ENCODE peak calls at places on chromosomes 13 and 19, in six cellular contexts. One of them, this sample, is unnamed. For H3K27me3, the result is how much of the 10 kb centered on the place peaks cover.

GRCh38 chr19:13764821-13765394 is 586 bp downstream of the MRI1 start:
- DNase-seq in heart left ventricle: no peak
- DNase-seq in CD8-positive, alpha-beta T cell: peak
- DNase-seq in upper lobe of left lung: peak
- DNase-seq in thoracic aorta: no peak
- DNase-seq in small intestine: peak
- DNase-seq in this sample: no peak

GRCh38 chr19:6227156-6227940 is 52.4 kb downstream of the MLLT1 start:
- DNase-seq in upper lobe of left lung: no peak
- DNase-seq in small intestine: no peak
- DNase-seq in thoracic aorta: no peak
- DNase-seq in heart left ventricle: no peak
- DNase-seq in CD8-positive, alpha-beta T cell: no peak
- DNase-seq in this sample: no peak

GRCh38 chr13:83867708-83868107 is 14.6 kb downstream of the SLITRK1 start:
- DNase-seq in small intestine: no peak
- DNase-seq in heart left ventricle: no peak
- DNase-seq in CD8-positive, alpha-beta T cell: no peak
- DNase-seq in thoracic aorta: no peak
- DNase-seq in upper lobe of left lung: no peak
- DNase-seq in this sample: no peak

GRCh38 chr13:46039421-46040036 is 13.0 kb downstream of the ZC3H13 start:
- DNase-seq in heart left ventricle: no peak
- DNase-seq in CD8-positive, alpha-beta T cell: no peak
- DNase-seq in upper lobe of left lung: no peak
- DNase-seq in thoracic aorta: no peak
- DNase-seq in small intestine: no peak
- DNase-seq in this sample: no peak

GRCh38 chr19:30696514-30696913 is 324.3 kb downstream of the ZNF536 start:
- DNase-seq in heart left ventricle: no peak
- DNase-seq in CD8-positive, alpha-beta T cell: no peak
- DNase-seq in upper lobe of left lung: peak
- DNase-seq in small intestine: peak
- DNase-seq in thoracic aorta: no peak
- DNase-seq in this sample: no peak

GRCh38 chr13:50889317-50889716 is 20.3 kb upstream of the RNASEH2B start:
- DNase-seq in thoracic aorta: no peak
- DNase-seq in heart left ventricle: no peak
- DNase-seq in CD8-positive, alpha-beta T cell: no peak
- DNase-seq in upper lobe of left lung: no peak
- DNase-seq in small intestine: no peak
- DNase-seq in this sample: no peak

GRCh38 chr13:74633734-74634133 is 499.5 kb upstream of the KLF12 start:
- DNase-seq in upper lobe of left lung: no peak
- DNase-seq in small intestine: no peak
- DNase-seq in CD8-positive, alpha-beta T cell: no peak
- DNase-seq in thoracic aorta: no peak
- DNase-seq in heart left ventricle: no peak
- DNase-seq in this sample: no peak

GRCh38 chr19:8487137-8487851 is 15.1 kb downstream of the PRAM1 start:
- DNase-seq in upper lobe of left lung: no peak
- DNase-seq in heart left ventricle: peak
- DNase-seq in CD8-positive, alpha-beta T cell: peak
- DNase-seq in small intestine: no peak
- DNase-seq in thoracic aorta: no peak
- DNase-seq in this sample: no peak

GRCh38 chr19:48659768-48660167 is 13.0 kb downstream of the NTN5 start:
- DNase-seq in heart left ventricle: no peak
- DNase-seq in upper lobe of left lung: no peak
- DNase-seq in thoracic aorta: no peak
- DNase-seq in small intestine: peak
- DNase-seq in CD8-positive, alpha-beta T cell: no peak
- DNase-seq in this sample: no peak

GRCh38 chr19:18832331-18833140 is 777 bp downstream of the UPF1 start:
- DNase-seq in CD8-positive, alpha-beta T cell: no peak
- DNase-seq in upper lobe of left lung: peak
- DNase-seq in thoracic aorta: no peak
- DNase-seq in small intestine: peak
- DNase-seq in heart left ventricle: peak
- DNase-seq in this sample: no peak

GRCh38 chr13:86882107-86882506 is 789.1 kb upstream of the SLITRK5 start:
- DNase-seq in upper lobe of left lung: no peak
- DNase-seq in CD8-positive, alpha-beta T cell: no peak
- DNase-seq in small intestine: no peak
- DNase-seq in thoracic aorta: no peak
- DNase-seq in heart left ventricle: no peak
- DNase-seq in this sample: no peak

GRCh38 chr13:76035711-76036110 is 399.6 kb downstream of the LMO7 start:
- DNase-seq in heart left ventricle: no peak
- DNase-seq in thoracic aorta: no peak
- DNase-seq in small intestine: no peak
- DNase-seq in upper lobe of left lung: no peak
- DNase-seq in CD8-positive, alpha-beta T cell: no peak
- DNase-seq in this sample: no peak

GRCh38 chr19:10193666-10194499 is 870 bp downstream of the DNMT1 start:
- DNase-seq in CD8-positive, alpha-beta T cell: no peak
- DNase-seq in upper lobe of left lung: no peak
- DNase-seq in thoracic aorta: no peak
- DNase-seq in small intestine: no peak
- DNase-seq in heart left ventricle: no peak
- DNase-seq in this sample: no peak

GRCh38 chr19:13164370-13165090 is 14.3 kb downstream of the IER2 start:
- DNase-seq in upper lobe of left lung: peak
- DNase-seq in small intestine: peak
- DNase-seq in CD8-positive, alpha-beta T cell: peak
- DNase-seq in thoracic aorta: no peak
- DNase-seq in heart left ventricle: peak
- DNase-seq in this sample: no peak

GRCh38 chr13:32019612-32020233 is 11.9 kb upstream of the FRY start:
- DNase-seq in small intestine: peak
- DNase-seq in upper lobe of left lung: no peak
- DNase-seq in CD8-positive, alpha-beta T cell: peak
- DNase-seq in heart left ventricle: peak
- DNase-seq in thoracic aorta: no peak
- DNase-seq in this sample: no peak

GRCh38 chr13:24842533-24843278 is 78.7 kb downstream of the RNF17 start:
- DNase-seq in CD8-positive, alpha-beta T cell: no peak
- DNase-seq in heart left ventricle: no peak
- DNase-seq in thoracic aorta: no peak
- DNase-seq in upper lobe of left lung: no peak
- DNase-seq in small intestine: no peak
- DNase-seq in this sample: no peak

GRCh38 chr13:21060827-21061076 is 634 bp downstream of the LATS2 start:
- DNase-seq in thoracic aorta: no peak
- DNase-seq in CD8-positive, alpha-beta T cell: no peak
- DNase-seq in upper lobe of left lung: peak
- DNase-seq in heart left ventricle: peak
- DNase-seq in small intestine: no peak
- DNase-seq in this sample: no peak

GRCh38 chr19:17125052-17125727 is 49.6 kb downstream of the MYO9B start:
- DNase-seq in heart left ventricle: no peak
- DNase-seq in CD8-positive, alpha-beta T cell: peak
- DNase-seq in thoracic aorta: no peak
- DNase-seq in upper lobe of left lung: no peak
- DNase-seq in small intestine: peak
- DNase-seq in this sample: no peak

GRCh38 chr19:23403581-23404324 is 8.5 kb upstream of the ZNF91 start:
- DNase-seq in thoracic aorta: no peak
- DNase-seq in upper lobe of left lung: no peak
- DNase-seq in heart left ventricle: no peak
- DNase-seq in small intestine: peak
- DNase-seq in CD8-positive, alpha-beta T cell: no peak
- DNase-seq in this sample: no peak

GRCh38 chr19:33868821-33869412 is 72.2 kb downstream of the KCTD15 start:
- DNase-seq in small intestine: no peak
- DNase-seq in heart left ventricle: peak
- DNase-seq in upper lobe of left lung: peak
- DNase-seq in thoracic aorta: no peak
- DNase-seq in CD8-positive, alpha-beta T cell: no peak
- DNase-seq in this sample: no peak

GRCh38 chr19:18559685-18560084 is 2.0 kb downstream of the KXD1 start:
- DNase-seq in upper lobe of left lung: no peak
- DNase-seq in CD8-positive, alpha-beta T cell: no peak
- DNase-seq in heart left ventricle: no peak
- DNase-seq in small intestine: no peak
- DNase-seq in thoracic aorta: no peak
- DNase-seq in this sample: no peak

GRCh38 chr19:8302734-8303133 is 5.4 kb downstream of the CD320 start:
- DNase-seq in upper lobe of left lung: no peak
- DNase-seq in CD8-positive, alpha-beta T cell: no peak
- DNase-seq in thoracic aorta: no peak
- DNase-seq in heart left ventricle: no peak
- DNase-seq in small intestine: no peak
- DNase-seq in this sample: no peak

GRCh38 chr19:29687897-29688728 is 22.9 kb downstream of the PLEKHF1 start:
- DNase-seq in CD8-positive, alpha-beta T cell: no peak
- DNase-seq in upper lobe of left lung: no peak
- DNase-seq in thoracic aorta: no peak
- DNase-seq in heart left ventricle: no peak
- DNase-seq in small intestine: no peak
- DNase-seq in this sample: no peak

GRCh38 chr13:51020600-51020999 is 90.5 kb downstream of the C13orf42 start:
- DNase-seq in thoracic aorta: no peak
- DNase-seq in CD8-positive, alpha-beta T cell: no peak
- DNase-seq in heart left ventricle: no peak
- DNase-seq in small intestine: no peak
- DNase-seq in upper lobe of left lung: no peak
- DNase-seq in this sample: no peak

GRCh38 chr19:51471527-51471926 is 6.8 kb upstream of the CEACAM18 start:
- DNase-seq in small intestine: no peak
- DNase-seq in CD8-positive, alpha-beta T cell: no peak
- DNase-seq in upper lobe of left lung: no peak
- DNase-seq in thoracic aorta: no peak
- DNase-seq in heart left ventricle: no peak
- DNase-seq in this sample: no peak

DNA sequence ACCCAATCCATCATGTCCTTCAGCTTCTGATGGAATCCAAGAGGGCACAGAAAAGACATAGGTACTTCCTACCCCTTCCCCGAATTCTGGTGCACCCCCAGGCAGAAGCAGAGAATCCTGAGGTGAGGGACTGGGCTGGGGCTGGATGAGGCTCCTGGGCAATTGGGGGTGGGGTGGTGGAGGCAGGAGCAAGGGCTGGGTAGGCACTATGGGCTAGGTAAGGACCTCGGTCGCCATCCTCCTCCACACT is 2.8 kb upstream of the KCNC3 start:
- DNase-seq in upper lobe of left lung: no peak
- DNase-seq in thoracic aorta: no peak
- DNase-seq in small intestine: no peak
- DNase-seq in CD8-positive, alpha-beta T cell: no peak
- DNase-seq in heart left ventricle: no peak
- DNase-seq in this sample: no peak
- H3K27me3 ChIP-seq in upper lobe of left lung: under half
- H3K27me3 ChIP-seq in thoracic aorta: under half
- H3K27me3 ChIP-seq in small intestine: under half
- H3K27me3 ChIP-seq in CD8-positive, alpha-beta T cell: under half
- H3K27me3 ChIP-seq in heart left ventricle: half or more
- H3K27me3 ChIP-seq in this sample: under half

GRCh38 chr13:29428992-29429315 is 166.5 kb downstream of the SLC7A1 start:
- DNase-seq in CD8-positive, alpha-beta T cell: no peak
- DNase-seq in heart left ventricle: no peak
- DNase-seq in upper lobe of left lung: no peak
- DNase-seq in small intestine: no peak
- DNase-seq in thoracic aorta: no peak
- DNase-seq in this sample: no peak

GRCh38 chr13:29423050-29423449 is 172.4 kb downstream of the SLC7A1 start:
- DNase-seq in upper lobe of left lung: no peak
- DNase-seq in small intestine: no peak
- DNase-seq in thoracic aorta: no peak
- DNase-seq in heart left ventricle: no peak
- DNase-seq in CD8-positive, alpha-beta T cell: no peak
- DNase-seq in this sample: no peak

GRCh38 chr13:29429496-29429895 is 166.0 kb downstream of the SLC7A1 start:
- DNase-seq in thoracic aorta: no peak
- DNase-seq in small intestine: no peak
- DNase-seq in upper lobe of left lung: no peak
- DNase-seq in CD8-positive, alpha-beta T cell: no peak
- DNase-seq in heart left ventricle: no peak
- DNase-seq in this sample: no peak

GRCh38 chr13:29427937-29428309 is 167.6 kb downstream of the SLC7A1 start:
- DNase-seq in CD8-positive, alpha-beta T cell: no peak
- DNase-seq in heart left ventricle: no peak
- DNase-seq in thoracic aorta: no peak
- DNase-seq in upper lobe of left lung: no peak
- DNase-seq in small intestine: no peak
- DNase-seq in this sample: no peak

GRCh38 chr13:29428310-29428991 is 167.0 kb downstream of the SLC7A1 start:
- DNase-seq in thoracic aorta: no peak
- DNase-seq in heart left ventricle: peak
- DNase-seq in CD8-positive, alpha-beta T cell: no peak
- DNase-seq in small intestine: peak
- DNase-seq in upper lobe of left lung: peak
- DNase-seq in this sample: no peak
- H3K27me3 ChIP-seq in thoracic aorta: under half
- H3K27me3 ChIP-seq in heart left ventricle: under half
- H3K27me3 ChIP-seq in CD8-positive, alpha-beta T cell: under half
- H3K27me3 ChIP-seq in small intestine: under half
- H3K27me3 ChIP-seq in upper lobe of left lung: under half
- H3K27me3 ChIP-seq in this sample: under half

DNA sequence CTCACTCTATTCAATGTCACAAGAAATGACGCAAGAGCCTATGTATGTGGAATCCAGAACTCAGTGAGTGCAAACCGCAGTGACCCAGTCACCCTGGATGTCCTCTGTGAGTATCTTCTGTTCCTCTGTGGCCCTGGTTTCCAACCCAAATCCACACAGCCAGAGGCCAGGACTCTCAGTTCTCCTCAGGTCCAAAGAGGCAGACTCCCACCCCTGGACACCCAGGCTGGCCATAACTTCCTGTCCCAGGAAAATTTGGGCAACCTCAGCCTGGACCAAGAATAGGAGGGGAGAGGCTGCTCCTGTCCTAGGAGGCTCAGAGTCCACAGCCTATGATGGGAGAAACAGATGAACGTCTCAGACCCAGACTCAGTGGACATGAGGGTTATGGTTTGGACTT is 11.7 kb downstream of the CEACAM5 start:
- DNase-seq in upper lobe of left lung: no peak
- DNase-seq in heart left ventricle: no peak
- DNase-seq in small intestine: no peak
- DNase-seq in thoracic aorta: no peak
- DNase-seq in CD8-positive, alpha-beta T cell: no peak
- DNase-seq in this sample: no peak
- H3K27me3 ChIP-seq in upper lobe of left lung: under half
- H3K27me3 ChIP-seq in heart left ventricle: under half
- H3K27me3 ChIP-seq in small intestine: under half
- H3K27me3 ChIP-seq in thoracic aorta: under half
- H3K27me3 ChIP-seq in CD8-positive, alpha-beta T cell: under half
- H3K27me3 ChIP-seq in this sample: half or more

DNA sequence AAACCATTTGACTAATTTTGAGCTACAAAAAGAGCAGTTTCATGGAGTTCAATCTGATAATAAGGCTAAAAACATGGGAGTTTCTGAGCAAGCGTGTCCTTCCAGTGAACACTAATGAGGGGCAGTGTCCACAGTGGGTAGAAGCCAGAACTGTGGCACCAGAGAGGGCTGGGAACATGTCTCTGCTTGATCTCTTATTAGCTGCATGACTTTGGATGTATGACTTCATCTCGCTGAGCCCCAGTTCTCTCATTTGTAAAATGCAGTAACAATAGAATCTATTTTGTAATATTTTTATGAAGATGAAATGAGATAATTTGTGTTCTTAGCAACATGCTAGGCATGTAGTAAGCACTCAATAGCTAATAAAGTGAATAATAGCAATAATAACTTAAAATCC is 69.8 kb downstream of the HS6ST3 start:
- DNase-seq in upper lobe of left lung: no peak
- DNase-seq in CD8-positive, alpha-beta T cell: no peak
- DNase-seq in thoracic aorta: no peak
- DNase-seq in heart left ventricle: no peak
- DNase-seq in small intestine: no peak
- DNase-seq in this sample: no peak
- H3K27me3 ChIP-seq in upper lobe of left lung: under half
- H3K27me3 ChIP-seq in CD8-positive, alpha-beta T cell: under half
- H3K27me3 ChIP-seq in thoracic aorta: under half
- H3K27me3 ChIP-seq in heart left ventricle: under half
- H3K27me3 ChIP-seq in small intestine: under half
- H3K27me3 ChIP-seq in this sample: under half